ENCODE peak calls at places on chromosome 19, in nine cellular contexts. I, B, U, E, S, A, D, M and C are unnamed samples.

GRCh38 chr19:35034588-35035382 is 4.5 kb downstream of the SCN1B start:
- DNase-seq in E (no peak), U (no peak), B (no peak), S (no peak), M (no peak), I (no peak), A (no peak), D (no peak), C (no peak)

GRCh38 chr19:16497837-16498236 is 1.6 kb downstream of the C19orf44 start:
- DNase-seq in E (no peak), U (no peak), I (no peak), B (no peak), S (no peak), A (no peak), M (no peak), D (no peak), C (no peak)

GRCh38 chr19:33758541-33759013 is 38.1 kb upstream of the KCTD15 start:
- DNase-seq in D (no peak), I (no peak), M (no peak), B (no peak), U (no peak), A (no peak), E (no peak), S (no peak), C (no peak)

GRCh38 chr19:35513231-35513974 is at the start of gene DMKN:
- DNase-seq in U (peak; percentile 52), E (peak; percentile 39), B (no peak), D (no peak), M (no peak), A (no peak), S (no peak), I (no peak), C (no peak)

GRCh38 chr19:17075035-17075859 is at the start of the genes HAUS8 and MYO9B:
- DNase-seq in I (peak; percentile 98), D (peak; percentile 99), E (peak; percentile 97), B (peak; percentile 100), S (peak; percentile 100), A (peak; percentile 99), U (peak; percentile 100), M (peak; percentile 100), C (peak; percentile 90)

GRCh38 chr19:38389101-38389925 is 816 bp downstream of the SPRED3 start:
- DNase-seq in A (peak; percentile 29), E (no peak), S (no peak), M (no peak), B (peak; percentile 59), I (no peak), D (no peak), U (peak; percentile 58), C (peak; percentile 67)

GRCh38 chr19:18023596-18024212 is 15.7 kb downstream of the ARRDC2 start:
- DNase-seq in E (no peak), M (no peak), S (peak; percentile 93), U (no peak), D (no peak), I (peak; percentile 45), A (peak; percentile 99), B (no peak), C (no peak)

GRCh38 chr19:48544856-48545750 is 6.9 kb upstream of the SULT2B1 start:
- DNase-seq in I (no peak), U (no peak), M (no peak), B (peak; percentile 78), A (no peak), S (no peak), E (no peak), D (no peak), C (no peak)

GRCh38 chr19:2952953-2953481 is 8.2 kb upstream of the ZNF77 start:
- DNase-seq in M (no peak), I (no peak), S (no peak), E (peak; percentile 75), A (no peak), U (peak; percentile 61), B (no peak), D (no peak), C (no peak)

GRCh38 chr19:18230941-18231734 is 4.9 kb upstream of the PDE4C start:
- DNase-seq in I (no peak), S (no peak), E (peak; percentile 54), A (no peak), M (no peak), D (no peak), U (no peak), B (no peak), C (no peak)

GRCh38 chr19:40872209-40872608 is 9.8 kb downstream of the CYP2A7 start:
- DNase-seq in A (no peak), I (no peak), E (no peak), D (no peak), M (no peak), S (no peak), U (no peak), B (no peak), C (no peak)

DNA sequence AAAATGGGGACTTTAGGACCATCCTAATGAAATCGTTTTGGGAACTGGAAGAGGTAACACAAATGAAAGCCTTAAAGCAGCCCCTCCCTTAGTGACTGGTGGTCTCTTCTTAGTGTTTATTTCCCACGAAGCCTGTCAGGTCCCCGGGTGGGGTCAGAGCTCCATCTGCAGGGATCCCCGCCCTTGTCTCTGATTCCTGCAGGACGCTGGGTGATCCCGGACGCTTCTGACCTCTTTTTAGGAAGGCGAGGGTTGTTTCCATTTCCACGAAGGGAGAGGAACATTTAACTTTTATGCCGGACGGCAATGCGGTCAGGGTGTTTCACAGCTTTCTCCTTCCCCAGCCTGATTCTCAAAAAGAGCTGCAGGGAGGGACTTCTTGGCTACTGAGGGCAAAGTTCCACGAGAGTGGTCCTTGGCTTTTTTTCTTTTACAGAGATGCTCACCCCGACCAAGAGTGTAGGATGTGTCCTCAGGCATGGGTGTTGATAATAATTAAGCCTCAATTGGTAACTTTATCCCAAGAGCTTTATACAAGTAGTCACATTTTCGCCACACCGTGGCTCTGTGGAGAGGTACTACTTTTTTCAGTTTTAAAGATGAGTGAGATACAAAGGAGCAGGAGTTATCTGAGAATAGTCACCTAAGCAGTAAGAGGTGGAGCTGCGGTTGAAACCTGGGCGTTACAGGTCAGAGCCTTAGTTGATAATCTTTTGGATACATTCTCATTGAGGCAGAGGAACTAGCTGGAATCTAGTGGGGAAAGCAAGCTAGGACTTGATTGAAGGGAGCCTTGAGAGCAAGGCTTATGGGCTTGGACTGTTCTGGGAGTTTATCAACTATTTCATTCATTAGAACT is 813 bp downstream of the ZNF284 start:
- DNase-seq in B (no peak), I (no peak), E (peak; percentile 7), D (no peak), M (no peak), U (peak; percentile 20), S (peak; percentile 11), A (no peak), C (no peak)
- TF ChIP-seq CTCF in B (no peak), I (no peak), E (no peak), D (no peak), M (peak; percentile 14), U (peak; percentile 25), S (no peak), A (no peak), C (peak; percentile 4)

GRCh38 chr19:13427273-13428051 is 78.8 kb downstream of the CACNA1A start:
- DNase-seq in I (no peak), A (no peak), S (no peak), U (no peak), M (no peak), E (no peak), B (no peak), D (no peak), C (no peak)

GRCh38 chr19:13429563-13429962 is 76.7 kb downstream of the CACNA1A start:
- DNase-seq in A (no peak), E (no peak), B (no peak), M (no peak), S (no peak), U (no peak), I (no peak), D (no peak), C (no peak)

GRCh38 chr19:13425151-13425550 is 81.1 kb downstream of the CACNA1A start:
- DNase-seq in D (no peak), U (peak; percentile 56), A (no peak), I (no peak), B (no peak), M (no peak), E (no peak), S (no peak), C (no peak)

GRCh38 chr19:13430790-13431582 is 75.3 kb downstream of the CACNA1A start:
- DNase-seq in A (no peak), D (no peak), I (no peak), U (peak; percentile 51), M (peak; percentile 11), S (peak; percentile 53), B (peak; percentile 82), E (peak; percentile 56), C (no peak)

DNA sequence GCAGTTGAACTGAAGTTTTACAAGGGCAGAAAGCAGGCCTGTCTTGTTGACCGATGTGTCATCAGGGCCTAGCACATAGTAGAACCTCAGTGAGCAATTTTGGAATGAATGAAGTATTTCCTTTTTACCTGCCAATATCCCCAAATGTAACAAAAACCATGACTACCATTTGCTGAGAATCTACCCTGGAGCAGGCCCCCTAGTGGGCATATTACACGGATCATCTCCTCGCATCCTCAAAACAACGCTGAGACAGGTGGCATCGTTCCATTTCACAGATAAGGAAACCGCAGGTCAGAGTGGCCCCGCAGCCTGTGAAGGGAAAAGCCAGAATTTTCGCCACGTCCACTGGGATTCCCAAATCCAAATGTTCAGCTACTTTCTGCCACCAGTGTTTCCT is 77.9 kb downstream of the CACNA1A start:
- DNase-seq in E (peak; percentile 21), A (no peak), D (no peak), M (no peak), I (no peak), U (no peak), S (peak; percentile 17), B (peak; percentile 28), C (no peak)
- TF ChIP-seq CTCF in E (peak; percentile 51), A (peak; percentile 26), D (no peak), M (peak; percentile 55), I (no peak), U (peak; percentile 29), S (peak; percentile 56), B (peak; percentile 45), C (peak; percentile 47)

DNA sequence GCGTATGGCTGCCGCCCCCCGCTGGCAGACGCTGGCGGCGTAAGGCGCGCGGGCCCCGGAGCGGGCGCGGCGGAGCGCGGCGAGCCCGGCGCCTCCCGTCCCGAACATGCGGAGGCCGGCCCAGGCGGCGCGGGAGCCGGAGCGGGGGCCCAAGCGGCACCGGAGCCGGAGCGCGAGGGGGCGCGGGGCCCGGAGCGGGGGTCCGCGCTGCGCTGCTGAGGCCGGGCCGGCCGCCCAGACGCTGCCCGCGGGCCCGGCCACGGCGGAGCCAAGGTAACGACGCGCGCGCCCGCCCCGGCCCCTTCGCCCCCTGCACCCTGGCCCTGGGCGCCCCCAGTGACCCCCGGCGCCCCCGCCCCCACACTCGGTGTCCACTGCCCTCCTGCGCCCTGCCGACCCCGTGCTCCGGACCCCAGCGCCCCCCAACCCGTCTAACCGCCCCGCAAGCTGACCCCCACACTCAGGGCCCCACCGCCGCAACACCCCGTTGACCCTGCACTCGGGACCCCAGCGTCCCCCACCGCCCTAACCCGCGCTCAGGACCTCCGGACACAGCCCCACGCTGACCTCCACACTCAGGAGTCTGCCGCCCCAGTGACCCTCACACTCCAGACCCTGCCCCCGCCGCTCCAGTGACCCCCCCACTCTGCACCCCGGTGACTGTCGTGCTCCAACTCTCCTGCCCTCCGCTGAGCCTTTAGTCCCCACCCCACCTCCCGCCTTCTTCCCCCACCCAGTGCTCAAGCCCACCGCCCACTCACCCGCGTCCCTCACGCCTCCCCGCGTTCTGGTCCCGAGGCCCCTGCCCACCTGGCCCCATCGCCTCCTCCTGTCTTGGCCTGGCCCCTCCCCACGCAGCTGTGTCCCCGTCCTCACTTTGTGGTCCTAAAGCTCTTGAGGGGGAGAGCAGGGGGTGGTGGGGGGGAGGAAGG is at the start of gene CSNK1G2:
- DNase-seq in D (no peak), A (peak; percentile 43), E (no peak), S (peak; percentile 85), U (no peak), B (no peak), I (no peak), M (no peak), C (no peak)
- TF ChIP-seq CTCF in D (peak; percentile 19), A (no peak), E (no peak), S (no peak), U (no peak), B (no peak), I (no peak), M (no peak), C (peak; percentile 11)

GRCh38 chr19:6340493-6341201 is 7.2 kb upstream of the ACER1 start:
- DNase-seq in M (no peak), E (no peak), U (no peak), S (no peak), D (no peak), I (no peak), A (no peak), B (no peak), C (no peak)
- TF ChIP-seq CTCF in M (no peak), E (no peak), U (no peak), S (no peak), D (no peak), I (no peak), A (no peak), B (no peak), C (no peak)